ENCODE peak calls at places on chromosomes 4 and X, in six cellular contexts. One of them, this sample, is unnamed.

GRCh38 chr4:106080376-106080775 is 185.1 kb downstream of the NPNT start:
- DNase-seq in stomach: no peak
- DNase-seq in astrocyte of the spinal cord: no peak
- DNase-seq in HFFc6: no peak
- DNase-seq in GM23338: no peak
- DNase-seq in PC-3: peak
- DNase-seq in this sample: peak

GRCh38 chr4:140641789-140642439 is 73.2 kb upstream of the UCP1 start:
- DNase-seq in stomach: peak
- DNase-seq in astrocyte of the spinal cord: no peak
- DNase-seq in GM23338: peak
- DNase-seq in HFFc6: no peak
- DNase-seq in PC-3: no peak
- DNase-seq in this sample: no peak

GRCh38 chr4:165799384-165799815 is 73.6 kb upstream of the TLL1 start:
- DNase-seq in HFFc6: no peak
- DNase-seq in stomach: no peak
- DNase-seq in astrocyte of the spinal cord: no peak
- DNase-seq in GM23338: no peak
- DNase-seq in PC-3: no peak
- DNase-seq in this sample: no peak

GRCh38 chrX:123450217-123450616 is 266.1 kb downstream of the GRIA3 start:
- DNase-seq in PC-3: peak
- DNase-seq in HFFc6: no peak
- DNase-seq in GM23338: peak
- DNase-seq in stomach: no peak
- DNase-seq in astrocyte of the spinal cord: no peak
- DNase-seq in this sample: peak

GRCh38 chrX:17859609-17860178 is 1.4 kb downstream of the RAI2 start:
- DNase-seq in PC-3: no peak
- DNase-seq in stomach: peak
- DNase-seq in HFFc6: no peak
- DNase-seq in astrocyte of the spinal cord: no peak
- DNase-seq in GM23338: peak
- DNase-seq in this sample: no peak

GRCh38 chr4:8414377-8414776 is 26.1 kb downstream of the ACOX3 start:
- DNase-seq in astrocyte of the spinal cord: no peak
- DNase-seq in GM23338: no peak
- DNase-seq in PC-3: peak
- DNase-seq in stomach: no peak
- DNase-seq in HFFc6: no peak
- DNase-seq in this sample: no peak

GRCh38 chr4:72484991-72485390 is 84.0 kb downstream of the ADAMTS3 start:
- DNase-seq in HFFc6: no peak
- DNase-seq in stomach: no peak
- DNase-seq in PC-3: no peak
- DNase-seq in astrocyte of the spinal cord: no peak
- DNase-seq in GM23338: no peak
- DNase-seq in this sample: no peak

GRCh38 chrX:9681011-9681410 is 84.6 kb downstream of the GPR143 start:
- DNase-seq in GM23338: no peak
- DNase-seq in PC-3: no peak
- DNase-seq in astrocyte of the spinal cord: no peak
- DNase-seq in stomach: no peak
- DNase-seq in HFFc6: no peak
- DNase-seq in this sample: no peak

GRCh38 chrX:129318375-129318774 is 204.9 kb downstream of the SMARCA1 start:
- DNase-seq in stomach: no peak
- DNase-seq in HFFc6: peak
- DNase-seq in GM23338: peak
- DNase-seq in astrocyte of the spinal cord: peak
- DNase-seq in PC-3: peak
- DNase-seq in this sample: peak

GRCh38 chr4:150126201-150126879 is 48.1 kb downstream of the DCLK2 start:
- DNase-seq in HFFc6: peak
- DNase-seq in stomach: no peak
- DNase-seq in GM23338: no peak
- DNase-seq in PC-3: peak
- DNase-seq in astrocyte of the spinal cord: peak
- DNase-seq in this sample: peak

GRCh38 chr4:17722361-17722710 is 59.1 kb downstream of the FAM184B start:
- DNase-seq in astrocyte of the spinal cord: no peak
- DNase-seq in PC-3: no peak
- DNase-seq in stomach: no peak
- DNase-seq in GM23338: no peak
- DNase-seq in HFFc6: no peak
- DNase-seq in this sample: no peak

GRCh38 chr4:151417766-151418376 is 8.9 kb downstream of the FHIP1A start:
- DNase-seq in stomach: no peak
- DNase-seq in PC-3: peak
- DNase-seq in GM23338: no peak
- DNase-seq in astrocyte of the spinal cord: no peak
- DNase-seq in HFFc6: peak
- DNase-seq in this sample: peak

GRCh38 chr4:83454626-83455025 is 997 bp downstream of the HELQ start:
- DNase-seq in astrocyte of the spinal cord: peak
- DNase-seq in PC-3: no peak
- DNase-seq in GM23338: no peak
- DNase-seq in HFFc6: no peak
- DNase-seq in stomach: no peak
- DNase-seq in this sample: peak

GRCh38 chr4:6439120-6439757 is 33.2 kb downstream of the PPP2R2C start:
- DNase-seq in GM23338: no peak
- DNase-seq in astrocyte of the spinal cord: no peak
- DNase-seq in stomach: no peak
- DNase-seq in HFFc6: no peak
- DNase-seq in PC-3: no peak
- DNase-seq in this sample: no peak

GRCh38 chrX:8738588-8739189 is 6.8 kb upstream of the ANOS1 start:
- DNase-seq in PC-3: peak
- DNase-seq in stomach: peak
- DNase-seq in HFFc6: no peak
- DNase-seq in GM23338: peak
- DNase-seq in astrocyte of the spinal cord: peak
- DNase-seq in this sample: peak

GRCh38 chrX:141142946-141143345 is 34.0 kb downstream of the LDOC1 start:
- DNase-seq in GM23338: no peak
- DNase-seq in stomach: no peak
- DNase-seq in PC-3: no peak
- DNase-seq in astrocyte of the spinal cord: no peak
- DNase-seq in HFFc6: no peak
- DNase-seq in this sample: no peak

GRCh38 chr4:71132486-71132885 is 139.0 kb downstream of the DCK start:
- DNase-seq in stomach: no peak
- DNase-seq in HFFc6: peak
- DNase-seq in astrocyte of the spinal cord: no peak
- DNase-seq in PC-3: no peak
- DNase-seq in GM23338: no peak
- DNase-seq in this sample: no peak

DNA sequence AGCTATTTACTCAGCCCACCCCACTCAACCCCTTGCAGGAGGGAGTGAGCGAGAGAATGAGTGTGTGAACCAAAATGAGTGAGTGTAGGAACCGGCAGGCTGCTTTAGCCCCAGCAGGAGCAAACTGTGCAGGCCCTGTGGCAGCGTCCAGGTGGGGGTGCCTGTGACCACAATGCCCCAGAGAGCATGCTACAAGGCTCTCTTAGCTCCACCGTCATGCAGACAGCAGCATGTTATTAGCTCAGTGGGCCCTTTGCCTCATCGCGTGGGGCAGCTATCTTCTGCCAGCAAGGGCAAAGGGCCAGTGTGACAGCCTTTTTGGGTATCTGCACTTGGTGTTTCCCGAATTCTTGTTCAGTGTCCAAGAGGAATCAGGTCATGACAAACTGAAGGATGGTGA is 271.3 kb downstream of the GPM6A start:
- DNase-seq in astrocyte of the spinal cord: no peak
- DNase-seq in HFFc6: no peak
- DNase-seq in PC-3: no peak
- DNase-seq in GM23338: no peak
- DNase-seq in stomach: no peak
- DNase-seq in this sample: no peak
- TF ChIP-seq CTCF in astrocyte of the spinal cord: no peak
- TF ChIP-seq CTCF in HFFc6: no peak
- TF ChIP-seq CTCF in PC-3: no peak
- TF ChIP-seq CTCF in GM23338: no peak
- TF ChIP-seq CTCF in stomach: no peak
- TF ChIP-seq CTCF in this sample: no peak

DNA sequence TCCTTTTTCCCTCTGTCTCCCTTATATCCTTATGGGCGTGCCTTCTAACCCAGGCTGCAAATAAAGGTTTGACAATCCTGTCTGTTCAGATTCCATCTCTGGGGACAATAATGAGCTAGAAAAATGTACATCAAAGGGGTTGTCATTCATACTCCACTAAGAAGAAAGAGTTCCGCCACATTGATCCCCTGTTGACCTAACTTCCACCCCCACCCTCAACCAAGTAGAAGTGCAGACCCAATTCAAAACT is 541 bp upstream of the GABRA3 start:
- DNase-seq in astrocyte of the spinal cord: no peak
- DNase-seq in PC-3: no peak
- DNase-seq in stomach: no peak
- DNase-seq in HFFc6: no peak
- DNase-seq in GM23338: no peak
- DNase-seq in this sample: no peak
- TF ChIP-seq CTCF in astrocyte of the spinal cord: no peak
- TF ChIP-seq CTCF in PC-3: no peak
- TF ChIP-seq CTCF in stomach: no peak
- TF ChIP-seq CTCF in HFFc6: no peak
- TF ChIP-seq CTCF in GM23338: no peak
- TF ChIP-seq CTCF in this sample: no peak

GRCh38 chrX:74230094-74230493 is 73.9 kb upstream of the ZCCHC13 start:
- DNase-seq in astrocyte of the spinal cord: no peak
- DNase-seq in PC-3: peak
- DNase-seq in HFFc6: no peak
- DNase-seq in stomach: no peak
- DNase-seq in GM23338: no peak
- DNase-seq in this sample: no peak
- TF ChIP-seq CTCF in astrocyte of the spinal cord: no peak
- TF ChIP-seq CTCF in PC-3: peak
- TF ChIP-seq CTCF in HFFc6: peak
- TF ChIP-seq CTCF in stomach: no peak
- TF ChIP-seq CTCF in GM23338: no peak
- TF ChIP-seq CTCF in this sample: no peak

GRCh38 chrX:75623535-75623934 is 100.7 kb upstream of the ZDHHC15 start:
- DNase-seq in stomach: no peak
- DNase-seq in PC-3: no peak
- DNase-seq in GM23338: peak
- DNase-seq in astrocyte of the spinal cord: no peak
- DNase-seq in HFFc6: no peak
- DNase-seq in this sample: no peak
- TF ChIP-seq CTCF in stomach: no peak
- TF ChIP-seq CTCF in PC-3: peak
- TF ChIP-seq CTCF in GM23338: peak
- TF ChIP-seq CTCF in astrocyte of the spinal cord: peak
- TF ChIP-seq CTCF in HFFc6: no peak
- TF ChIP-seq CTCF in this sample: no peak

GRCh38 chr4:40057540-40058091 is 966 bp downstream of the N4BP2 start:
- DNase-seq in GM23338: peak
- DNase-seq in PC-3: peak
- DNase-seq in stomach: peak
- DNase-seq in HFFc6: peak
- DNase-seq in astrocyte of the spinal cord: peak
- DNase-seq in this sample: peak
- TF ChIP-seq CTCF in GM23338: no peak
- TF ChIP-seq CTCF in PC-3: no peak
- TF ChIP-seq CTCF in stomach: no peak
- TF ChIP-seq CTCF in HFFc6: no peak
- TF ChIP-seq CTCF in astrocyte of the spinal cord: no peak
- TF ChIP-seq CTCF in this sample: no peak

DNA sequence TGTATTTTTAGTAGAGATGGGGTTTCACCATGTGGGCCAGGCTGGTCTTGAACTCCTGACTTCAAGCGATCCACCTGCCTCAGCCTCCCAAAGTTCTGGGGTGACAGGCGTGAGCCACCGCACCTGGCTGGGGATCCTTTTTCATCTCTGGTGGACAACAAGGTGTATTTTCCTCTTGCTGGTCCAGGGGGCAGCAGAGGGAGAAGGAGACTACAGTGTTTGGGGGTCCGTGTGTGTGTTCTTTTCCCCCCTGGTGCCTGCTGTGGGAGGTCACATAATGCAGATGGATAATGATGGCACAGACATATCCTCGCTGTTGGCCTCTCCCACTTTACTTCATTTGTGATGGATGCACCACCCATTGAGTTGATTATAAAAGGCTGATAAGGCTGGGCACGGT is 39.0 kb upstream of the CD99 start:
- DNase-seq in astrocyte of the spinal cord: no peak
- DNase-seq in HFFc6: no peak
- DNase-seq in stomach: no peak
- DNase-seq in PC-3: no peak
- DNase-seq in GM23338: peak
- DNase-seq in this sample: no peak
- TF ChIP-seq CTCF in astrocyte of the spinal cord: peak
- TF ChIP-seq CTCF in HFFc6: peak
- TF ChIP-seq CTCF in stomach: no peak
- TF ChIP-seq CTCF in PC-3: peak
- TF ChIP-seq CTCF in GM23338: peak
- TF ChIP-seq CTCF in this sample: peak

DNA sequence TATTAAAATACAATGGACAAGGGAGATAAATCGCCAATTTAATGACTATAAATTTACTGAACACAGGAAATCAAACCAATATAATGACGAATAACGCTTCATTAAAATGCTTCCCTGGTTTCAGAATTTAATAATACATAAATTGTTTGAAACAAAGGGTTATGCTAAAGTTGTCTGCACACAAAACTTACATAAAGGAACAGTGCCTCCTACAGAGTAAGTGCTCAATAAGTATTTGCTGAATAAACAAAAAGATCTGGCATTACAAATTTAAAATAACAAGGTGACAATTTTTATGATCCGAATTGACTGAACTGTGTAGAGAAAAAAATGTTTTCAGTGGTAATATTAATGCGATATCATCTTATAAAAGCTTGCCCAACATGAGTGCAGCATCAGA is 69.6 kb downstream of the NOCT start:
- DNase-seq in GM23338: no peak
- DNase-seq in HFFc6: peak
- DNase-seq in astrocyte of the spinal cord: peak
- DNase-seq in PC-3: peak
- DNase-seq in stomach: no peak
- DNase-seq in this sample: peak
- TF ChIP-seq CTCF in GM23338: no peak
- TF ChIP-seq CTCF in HFFc6: peak
- TF ChIP-seq CTCF in astrocyte of the spinal cord: peak
- TF ChIP-seq CTCF in PC-3: peak
- TF ChIP-seq CTCF in stomach: no peak
- TF ChIP-seq CTCF in this sample: peak

GRCh38 chr4:111937368-111937767 is 207.9 kb upstream of the FAM241A start:
- DNase-seq in GM23338: peak
- DNase-seq in stomach: no peak
- DNase-seq in PC-3: peak
- DNase-seq in astrocyte of the spinal cord: peak
- DNase-seq in HFFc6: peak
- DNase-seq in this sample: peak
- TF ChIP-seq CTCF in GM23338: peak
- TF ChIP-seq CTCF in stomach: no peak
- TF ChIP-seq CTCF in PC-3: peak
- TF ChIP-seq CTCF in astrocyte of the spinal cord: peak
- TF ChIP-seq CTCF in HFFc6: peak
- TF ChIP-seq CTCF in this sample: peak